ENCODE peak calls at places on chromosomes 13 and 19, in five cellular contexts. Y is T-cell, F is lower lobe of right lung, V is GM04503, K is BE2C. B is an unnamed sample.

GRCh38 chr13:50319603-50320296 is 304.5 kb downstream of the KCNRG start:
- DNase-seq in V (no peak), Y (no peak), F (no peak), K (no peak), B (no peak)

GRCh38 chr13:110044521-110045200 is 258.3 kb upstream of the IRS2 start:
- DNase-seq in Y (no peak), V (peak; percentile 77), F (no peak), K (no peak), B (no peak)

GRCh38 chr19:15187026-15188007 is 13.5 kb downstream of the NOTCH3 start:
- DNase-seq in Y (no peak), F (no peak), V (no peak), K (peak; percentile 44), B (no peak)

GRCh38 chr13:101474419-101474957 is 22.0 kb downstream of the ITGBL1 start:
- DNase-seq in F (no peak), V (no peak), K (no peak), Y (no peak), B (no peak)

GRCh38 chr13:67228031-67228430 is 2.1 kb downstream of the PCDH9 start:
- DNase-seq in Y (no peak), F (no peak), K (no peak), V (no peak), B (no peak)

GRCh38 chr13:97274782-97275252 is 52.7 kb downstream of the MBNL2 start:
- DNase-seq in K (no peak), Y (no peak), F (no peak), V (peak; percentile 73), B (no peak)

GRCh38 chr13:110509971-110510786 is 51.3 kb downstream of the RAB20 start:
- DNase-seq in F (no peak), Y (no peak), K (no peak), V (no peak), B (no peak)

GRCh38 chr13:112450567-112451240 is 74.5 kb downstream of the SPACA7 start:
- DNase-seq in V (no peak), Y (no peak), K (no peak), F (no peak), B (no peak)

GRCh38 chr13:75621147-75621546 is 15.0 kb upstream of the LMO7 start:
- DNase-seq in Y (no peak), V (peak; percentile 81), F (no peak), K (no peak), B (no peak)

GRCh38 chr13:111944171-111944583 is 122.8 kb upstream of the SOX1 start:
- DNase-seq in F (no peak), Y (no peak), V (no peak), K (no peak), B (no peak)

GRCh38 chr13:112657850-112658445 is 31.9 kb upstream of the ATP11A start:
- DNase-seq in F (peak; percentile 16), V (no peak), K (no peak), Y (no peak), B (no peak)

GRCh38 chr19:8532170-8532569 is 18.2 kb upstream of the ZNF414 start:
- DNase-seq in F (no peak), V (no peak), Y (no peak), K (no peak), B (no peak)

GRCh38 chr13:108859202-108860012 is 230.0 kb downstream of the MYO16 start:
- DNase-seq in V (peak; percentile 22), F (no peak), Y (no peak), K (no peak), B (no peak)

GRCh38 chr19:17448190-17448967 is at the start of gene TMEM221:
- DNase-seq in V (no peak), K (peak; percentile 42), Y (peak; percentile 28), F (peak; percentile 59), B (no peak)

GRCh38 chr13:112973577-112973951 is 4.5 kb downstream of the MCF2L start:
- DNase-seq in F (peak; percentile 41), V (no peak), Y (no peak), K (no peak), B (no peak)

GRCh38 chr19:6101991-6102390 is 8.3 kb downstream of the RFX2 start:
- DNase-seq in F (no peak), V (no peak), Y (no peak), K (no peak), B (no peak)

GRCh38 chr13:113851480-113851803 is 12.4 kb downstream of the GAS6 start:
- DNase-seq in Y (no peak), K (no peak), V (no peak), F (no peak), B (no peak)

GRCh38 chr13:44573790-44574465 is 2.2 kb downstream of the TSC22D1 start:
- DNase-seq in Y (no peak), K (peak; percentile 50), F (no peak), V (no peak), B (no peak)

GRCh38 chr13:94914829-94915228 is 202.5 kb upstream of the SOX21 start:
- DNase-seq in K (no peak), F (no peak), Y (no peak), V (no peak), B (no peak)

GRCh38 chr13:95677564-95678386 is 836 bp downstream of the DNAJC3 start:
- DNase-seq in K (no peak), Y (no peak), V (no peak), F (no peak), B (no peak)

GRCh38 chr13:110580800-110581199 is 19.3 kb upstream of the RAB20 start:
- DNase-seq in Y (no peak), V (no peak), F (no peak), K (no peak), B (no peak)

GRCh38 chr13:111610879-111611278 is 290.4 kb downstream of the TEX29 start:
- DNase-seq in V (no peak), F (no peak), K (no peak), Y (no peak), B (no peak)

GRCh38 chr13:71751074-71751473 is 115.9 kb downstream of the DACH1 start:
- DNase-seq in F (no peak), K (peak; percentile 22), Y (no peak), V (no peak), B (no peak)

GRCh38 chr19:1384478-1385110 is 887 bp downstream of the NDUFS7 start:
- DNase-seq in Y (no peak), V (no peak), F (no peak), K (no peak), B (no peak)

GRCh38 chr13:113646376-113646775 is 11.6 kb downstream of the ATP4B start:
- DNase-seq in K (peak; percentile 8), Y (no peak), V (no peak), F (no peak), B (no peak)

GRCh38 chr19:16587031-16588023 is 15.1 kb upstream of the SLC35E1 start:
- DNase-seq in F (peak; percentile 75), V (no peak), Y (peak; percentile 45), K (no peak), B (no peak)